ENCODE peak calls at places on chromosomes 12 and 14, in five cellular contexts. M is fibroblast of lung, C is IMR-90, R is stomach, O is pancreas. T is an unnamed sample.

GRCh38 chr14:84988391-84988790 is 541.6 kb upstream of the FLRT2 start:
- DNase-seq in M (no peak), C (no peak), R (no peak), O (no peak), T (no peak)

GRCh38 chr12:52428121-52428520 is 6.0 kb downstream of the KRT75 start:
- DNase-seq in M (no peak), C (no peak), R (no peak), O (no peak), T (no peak)

GRCh38 chr12:45182511-45182910 is 33.4 kb upstream of the ANO6 start:
- DNase-seq in M (no peak), C (no peak), R (no peak), O (no peak), T (no peak)

GRCh38 chr14:74302160-74302628 is 540 bp downstream of the ABCD4 start:
- DNase-seq in M (peak; percentile 62), C (peak; percentile 56), R (no peak), O (no peak), T (peak; percentile 57)

GRCh38 chr12:68358532-68359485 is 26.6 kb upstream of the MDM1 start:
- DNase-seq in M (peak; percentile 84), C (peak; percentile 82), R (peak; percentile 64), O (no peak), T (peak; percentile 68)

GRCh38 chr12:54214553-54215374 is 26.0 kb upstream of the SMUG1 start:
- DNase-seq in M (peak; percentile 87), C (peak; percentile 85), R (peak; percentile 83), O (peak; percentile 90), T (peak; percentile 72)

GRCh38 chr14:21098892-21099595 is 589 bp upstream of the ZNF219 start:
- DNase-seq in M (no peak), C (no peak), R (no peak), O (no peak), T (no peak)

GRCh38 chr12:124833693-124834122 is 30.0 kb downstream of the SCARB1 start:
- DNase-seq in M (no peak), C (no peak), R (no peak), O (no peak), T (no peak)

GRCh38 chr12:96907681-96908163 is 665 bp downstream of the NEDD1 start:
- DNase-seq in M (peak; percentile 43), C (peak; percentile 25), R (no peak), O (no peak), T (peak; percentile 15)

GRCh38 chr12:126797525-126797924 is 1469.4 kb upstream of the TMEM132C start:
- DNase-seq in M (no peak), C (no peak), R (no peak), O (no peak), T (no peak)

DNA sequence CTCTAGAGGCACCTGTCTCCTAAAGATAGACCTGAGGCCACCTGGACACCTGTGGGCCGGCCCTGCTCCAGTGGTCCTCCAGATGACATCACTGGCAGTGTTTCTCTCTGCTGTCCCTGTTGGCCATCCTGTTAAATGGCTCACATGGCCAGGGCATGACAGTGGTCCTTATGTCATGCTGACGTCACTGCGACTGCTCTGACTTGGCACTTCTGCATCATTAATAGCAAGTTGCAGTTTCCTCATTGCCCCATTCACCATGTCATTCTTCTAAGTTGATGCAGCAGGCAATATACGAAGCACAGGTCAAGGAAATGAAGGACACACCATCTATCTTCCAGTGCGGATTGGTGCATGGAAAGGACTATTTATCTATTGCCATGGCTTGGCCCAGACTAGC is 1468.5 kb upstream of the TMEM132C start:
- DNase-seq in M (no peak), C (no peak), R (no peak), O (no peak), T (no peak)
- H3K4me3 ChIP-seq in M (no peak overlapping the region), C (no peak overlapping the region), R (no peak overlapping the region), O (no peak overlapping the region), T (no peak overlapping the region)

GRCh38 chr12:92505373-92506340 is 197.1 kb upstream of the PLEKHG7 start:
- DNase-seq in M (peak; percentile 81), C (peak; percentile 50), R (peak; percentile 60), O (peak; percentile 9), T (no peak)

GRCh38 chr12:92506460-92506859 is 196.3 kb upstream of the PLEKHG7 start:
- DNase-seq in M (no peak), C (no peak), R (no peak), O (no peak), T (peak; percentile 33)

GRCh38 chr12:92503029-92503931 is 199.5 kb upstream of the PLEKHG7 start:
- DNase-seq in M (peak; percentile 33), C (no peak), R (no peak), O (no peak), T (no peak)

GRCh38 chr12:92503977-92504966 is 198.5 kb upstream of the PLEKHG7 start:
- DNase-seq in M (no peak), C (no peak), R (peak; percentile 69), O (peak; percentile 39), T (no peak)

GRCh38 chr12:92502417-92503028 is 200.3 kb upstream of the PLEKHG7 start:
- DNase-seq in M (peak; percentile 24), C (no peak), R (no peak), O (no peak), T (no peak)
- TF ChIP-seq CTCF in M (peak; percentile 29), C (no peak), R (peak; percentile 12), O (no peak), T (peak; percentile 24)

DNA sequence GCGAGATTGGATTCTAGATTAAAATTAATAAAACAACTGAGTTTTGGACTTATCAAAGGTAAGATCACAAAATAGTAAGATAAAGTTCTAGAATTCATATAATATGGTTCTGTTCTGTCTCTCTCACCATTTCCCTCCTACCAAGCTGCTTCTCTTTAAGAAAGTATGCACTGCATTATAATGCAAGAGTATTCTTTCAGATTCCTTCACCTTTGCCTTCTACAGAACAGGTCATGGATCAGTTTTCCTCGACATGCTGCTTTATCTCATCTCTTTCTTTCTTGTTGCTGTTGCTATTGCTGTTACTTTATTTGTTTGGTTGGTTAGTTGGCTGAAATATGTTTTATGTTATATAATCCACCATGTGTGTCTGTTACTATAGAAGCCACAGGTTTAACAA is 357.0 kb downstream of the NAV3 start:
- DNase-seq in M (no peak), C (no peak), R (no peak), O (no peak), T (no peak)
- H3K36me3 ChIP-seq in M (peaks cover 11% of the 10 kb centered on the region), C (peaks cover 2% of the 10 kb centered on the region), R (no peaks in the 10 kb centered on the region), O (no peaks in the 10 kb centered on the region), T (no peaks in the 10 kb centered on the region)

GRCh38 chr12:8697120-8697475 is 693 bp upstream of the RIMKLB start:
- DNase-seq in M (peak; percentile 21), C (peak; percentile 27), R (no peak), O (no peak), T (peak; percentile 47)

GRCh38 chr12:8699714-8700113 is 1.9 kb downstream of the RIMKLB start:
- DNase-seq in M (no peak), C (no peak), R (no peak), O (no peak), T (no peak)

GRCh38 chr12:8697476-8698131 is at the start of gene RIMKLB:
- DNase-seq in M (peak; percentile 64), C (peak; percentile 57), R (peak; percentile 79), O (peak; percentile 85), T (peak; percentile 31)

GRCh38 chr12:8698830-8699330 is 1.1 kb downstream of the RIMKLB start:
- DNase-seq in M (peak; percentile 43), C (peak; percentile 47), R (no peak), O (no peak), T (peak; percentile 65)

GRCh38 chr12:8698132-8698829 is 490 bp downstream of the RIMKLB start:
- DNase-seq in M (peak; percentile 27), C (peak; percentile 16), R (peak; percentile 62), O (peak; percentile 82), T (no peak)
- H3K4me3 ChIP-seq in M (peak overlapping the region; percentile 90), C (peak overlapping the region; percentile 97), R (peak overlapping the region; percentile 90), O (peak overlapping the region; percentile 95), T (peak overlapping the region; percentile 95)

DNA sequence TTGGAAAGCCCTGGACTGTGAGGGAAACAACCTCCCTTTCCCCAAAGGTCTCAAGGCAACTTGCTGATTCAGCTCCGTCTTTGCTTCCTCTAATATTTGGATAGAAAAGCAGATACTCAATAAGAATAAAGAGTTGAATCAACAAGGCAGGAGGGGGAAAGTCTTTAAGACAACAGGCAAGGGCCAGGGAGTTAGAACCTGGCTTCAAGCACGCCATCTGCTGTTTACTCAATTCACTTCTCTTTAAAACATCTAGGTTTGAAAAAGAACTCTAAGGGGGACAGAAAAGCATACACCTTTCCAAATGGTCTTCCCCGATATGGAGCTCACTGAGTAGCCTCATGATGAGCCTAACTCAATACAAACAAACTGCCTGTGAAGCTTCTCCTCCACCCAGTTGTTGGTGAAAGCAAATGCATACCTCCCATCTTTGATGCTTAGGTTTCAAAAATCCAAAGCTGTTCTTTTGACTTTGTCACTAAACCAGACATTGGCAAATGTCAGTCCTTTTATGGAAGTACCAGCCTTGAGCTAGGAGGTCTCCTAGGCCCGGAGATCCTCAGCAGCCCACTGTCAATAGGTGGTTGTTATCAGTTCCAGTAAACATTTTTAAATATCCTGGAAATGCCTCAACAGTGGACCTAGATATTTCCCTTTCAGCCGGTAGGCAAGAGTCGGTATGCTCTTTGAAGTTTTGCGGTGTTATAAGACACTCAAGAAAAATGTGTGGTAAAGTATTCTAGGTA is 76.2 kb downstream of the SAMD4A start:
- DNase-seq in M (peak; percentile 67), C (peak; percentile 46), R (no peak), O (no peak), T (peak; percentile 30)
- TF ChIP-seq CTCF in M (peak; percentile 46), C (peak; percentile 36), R (peak; percentile 8), O (no peak), T (peak; percentile 34)

DNA sequence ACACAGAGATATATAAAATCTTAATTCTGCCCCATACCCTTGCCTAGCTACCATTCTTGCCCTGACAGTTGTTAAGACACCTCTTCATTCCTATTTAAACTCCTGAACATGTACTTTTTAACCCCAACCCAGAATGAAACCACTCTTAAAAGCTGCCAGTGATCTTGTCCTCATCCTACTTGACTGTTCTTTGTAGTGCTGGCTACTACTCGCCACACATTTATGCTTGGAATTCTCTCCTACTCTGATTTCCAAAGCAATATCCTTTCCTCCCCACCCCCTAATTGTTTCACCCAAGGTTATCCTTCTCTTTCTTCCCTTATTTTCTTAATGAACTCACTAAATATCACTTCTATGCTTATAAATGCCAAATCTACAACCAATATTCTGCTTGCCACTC is 4.1 kb downstream of the NFYB start:
- DNase-seq in M (no peak), C (peak; percentile 41), R (no peak), O (no peak), T (no peak)
- H3K36me3 ChIP-seq in M (peaks cover 7% of the 10 kb centered on the region), C (peaks cover 19% of the 10 kb centered on the region), R (peaks cover 45% of the 10 kb centered on the region), O (no peaks in the 10 kb centered on the region), T (peaks cover 1% of the 10 kb centered on the region)

GRCh38 chr14:50947446-50947845 is 3.2 kb upstream of the PYGL start:
- DNase-seq in M (peak; percentile 67), C (peak; percentile 67), R (no peak), O (no peak), T (peak; percentile 35)
- H3K4me3 ChIP-seq in M (no peak overlapping the region), C (no peak overlapping the region), R (no peak overlapping the region), O (no peak overlapping the region), T (no peak overlapping the region)

GRCh38 chr14:30034049-30034635 is 106.5 kb upstream of the PRKD1 start:
- DNase-seq in M (peak; percentile 6), C (peak; percentile 17), R (no peak), O (no peak), T (peak; percentile 6)
- TF ChIP-seq CTCF in M (no peak), C (no peak), R (no peak), O (no peak), T (no peak)

DNA sequence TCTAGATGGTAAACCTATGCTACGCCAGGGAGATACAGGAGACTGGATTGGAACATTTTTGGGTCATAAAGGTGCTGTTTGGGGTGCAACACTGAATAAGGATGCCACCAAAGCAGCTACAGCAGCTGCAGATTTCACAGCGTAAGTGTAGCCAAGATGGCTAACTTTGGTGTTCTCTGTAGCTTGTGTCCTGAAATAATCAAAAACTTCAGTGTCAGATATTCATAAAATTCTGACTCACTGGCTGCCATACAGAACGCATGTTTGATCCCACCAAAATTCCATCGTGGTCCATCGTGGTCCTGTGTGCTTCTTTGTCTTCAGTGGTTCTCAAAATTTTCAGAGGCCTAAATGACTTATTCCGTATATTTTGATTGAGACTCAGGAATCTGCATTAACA is 1.3 kb downstream of the STRAP start:
- DNase-seq in M (no peak), C (peak; percentile 20), R (no peak), O (no peak), T (peak; percentile 8)
- H3K36me3 ChIP-seq in M (peaks cover 2% of the 10 kb centered on the region), C (peaks cover 7% of the 10 kb centered on the region), R (peaks cover 8% of the 10 kb centered on the region), O (no peaks in the 10 kb centered on the region), T (peaks cover 5% of the 10 kb centered on the region)